ENCODE peak calls at places on chromosomes 1 and 21, in six cellular contexts. L, A, T, Y, X and G are unnamed samples.
A peak's percentile ranks its signal among the peaks of the same experiment; 100 is the strongest.

GRCh38 chr1:241738284-241738683 is 86.2 kb downstream of the WDR64 start:
- DNase-seq in T (no peak), A (no peak), X (no peak), L (no peak), Y (no peak), G (no peak)

GRCh38 chr1:15101801-15102200 is 51.7 kb upstream of the TMEM51 start:
- DNase-seq in X (no peak), T (no peak), L (no peak), A (no peak), Y (no peak), G (no peak)

GRCh38 chr1:24191860-24192259 is 4.8 kb upstream of the IFNLR1 start:
- DNase-seq in L (no peak), A (no peak), X (peak; percentile 66), T (peak; percentile 62), Y (no peak), G (peak; percentile 28)

GRCh38 chr1:94463765-94464330 is 45.7 kb downstream of the ABCD3 start:
- DNase-seq in X (peak; percentile 71), Y (peak; percentile 46), L (peak; percentile 74), A (no peak), T (peak; percentile 70), G (peak; percentile 79)

GRCh38 chr21:36790616-36791015 is 91.7 kb downstream of the SIM2 start:
- DNase-seq in T (no peak), Y (no peak), X (peak; percentile 7), L (no peak), A (no peak), G (no peak)

GRCh38 chr1:22044690-22045420 is 7.7 kb upstream of the CDC42 start:
- DNase-seq in L (no peak), T (peak; percentile 72), A (no peak), X (peak; percentile 69), Y (no peak), G (no peak)

GRCh38 chr1:14183312-14183711 is 415.2 kb upstream of the KAZN start:
- DNase-seq in A (peak; percentile 28), Y (no peak), T (no peak), X (no peak), L (no peak), G (no peak)

GRCh38 chr21:46551636-46552241 is 53.1 kb downstream of the S100B start:
- DNase-seq in X (no peak), L (no peak), T (no peak), A (peak; percentile 57), Y (peak; percentile 62), G (no peak)

GRCh38 chr1:21680918-21681317 is 11.8 kb upstream of the RAP1GAP start:
- DNase-seq in L (no peak), A (no peak), X (peak; percentile 69), Y (no peak), T (peak; percentile 78), G (no peak)

GRCh38 chr1:27364696-27365371 is 1.9 kb downstream of the MAP3K6 start:
- DNase-seq in L (no peak), T (no peak), A (no peak), Y (no peak), X (no peak), G (no peak)

GRCh38 chr1:11948822-11949458 is 14.4 kb downstream of the PLOD1 start:
- DNase-seq in Y (no peak), L (peak; percentile 30), T (peak; percentile 45), A (no peak), X (peak; percentile 26), G (peak; percentile 82)

GRCh38 chr1:41355356-41355755 is 5.9 kb upstream of the FOXO6 start:
- DNase-seq in Y (peak; percentile 12), L (no peak), A (no peak), X (no peak), T (no peak), G (no peak)

GRCh38 chr1:226654046-226654445 is 85.0 kb downstream of the ITPKB start:
- DNase-seq in A (peak; percentile 77), X (peak; percentile 54), Y (peak; percentile 86), T (peak; percentile 21), L (no peak), G (peak; percentile 75)

GRCh38 chr1:22636369-22636768 is at the start of gene C1QA:
- DNase-seq in A (no peak), T (no peak), Y (no peak), X (no peak), L (no peak), G (no peak)

GRCh38 chr1:78047631-78048030 is 1.9 kb downstream of the GIPC2 start:
- DNase-seq in A (no peak), Y (no peak), X (no peak), L (peak; percentile 69), T (no peak), G (no peak)

GRCh38 chr1:230334447-230334837 is 91.7 kb downstream of the PGBD5 start:
- DNase-seq in A (no peak), X (no peak), T (no peak), Y (no peak), L (no peak), G (no peak)

GRCh38 chr1:47827032-47827585 is 170.1 kb downstream of the TRABD2B start:
- DNase-seq in X (no peak), Y (no peak), T (no peak), A (no peak), L (no peak), G (no peak)

GRCh38 chr1:177472567-177472966 is 301.8 kb downstream of the BRINP2 start:
- DNase-seq in Y (no peak), L (no peak), X (no peak), A (no peak), T (no peak), G (no peak)

GRCh38 chr1:169059391-169059790 is 47.1 kb upstream of the ATP1B1 start:
- DNase-seq in X (no peak), Y (no peak), T (no peak), A (no peak), L (no peak), G (no peak)

GRCh38 chr1:8396912-8397406 is 79.0 kb downstream of the SLC45A1 start:
- DNase-seq in X (peak; percentile 99), T (peak; percentile 98), L (peak; percentile 71), A (no peak), Y (no peak), G (peak; percentile 55)

GRCh38 chr1:155134322-155134721 is 1.3 kb upstream of the SLC50A1 start:
- DNase-seq in A (no peak), T (no peak), X (no peak), L (peak; percentile 18), Y (no peak), G (no peak)

GRCh38 chr1:209646558-209646957 is 5.7 kb downstream of the LAMB3 start:
- DNase-seq in X (peak; percentile 63), L (no peak), Y (peak; percentile 81), A (peak; percentile 59), T (peak; percentile 49), G (peak; percentile 41)

GRCh38 chr1:92343061-92343460 is 44.2 kb downstream of the RPAP2 start:
- DNase-seq in T (no peak), L (no peak), Y (no peak), X (no peak), A (no peak), G (no peak)

GRCh38 chr1:11485191-11485590 is 6.2 kb downstream of the DISP3 start:
- DNase-seq in X (no peak), Y (no peak), T (no peak), A (no peak), L (no peak), G (no peak)

GRCh38 chr1:146051452-146051852 is 29.9 kb upstream of the HJV start:
- DNase-seq in A (no peak), T (no peak), L (no peak), Y (peak; percentile 82), X (no peak), G (no peak)

DNA sequence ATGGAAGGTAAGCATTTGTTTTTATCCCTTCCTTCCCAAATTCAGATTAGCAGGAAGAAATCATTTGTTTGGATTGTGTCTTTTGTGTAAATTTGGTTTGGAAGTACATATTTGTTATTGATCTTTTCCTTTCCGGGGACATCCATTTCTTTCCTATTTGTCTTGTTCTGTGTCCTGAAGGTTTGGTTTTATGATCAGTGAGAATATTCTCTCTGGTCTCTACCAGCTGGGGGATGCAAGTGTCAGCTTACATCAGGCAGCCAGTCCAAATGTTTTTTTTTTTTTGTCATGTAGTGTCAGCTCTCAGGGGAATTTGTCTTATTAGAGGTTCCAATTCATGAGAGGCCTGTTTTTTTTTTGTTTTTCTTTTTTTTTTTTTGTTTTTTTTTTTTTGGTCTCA is 479.2 kb upstream of the LRRC7 start:
- DNase-seq in X (no peak), Y (no peak), L (no peak), A (no peak), T (no peak), G (no peak)
- H3K9ac ChIP-seq in X (no peak overlapping the region), Y (no peak overlapping the region), L (no peak overlapping the region), A (no peak overlapping the region), T (no peak overlapping the region), G (no peak overlapping the region)

GRCh38 chr1:170696591-170697337 is 32.8 kb downstream of the PRRX1 start:
- DNase-seq in L (no peak), Y (no peak), A (no peak), X (no peak), T (no peak), G (no peak)
- H3K9ac ChIP-seq in L (no peak overlapping the region), Y (no peak overlapping the region), A (no peak overlapping the region), X (no peak overlapping the region), T (peak overlapping the region; percentile 11), G (no peak overlapping the region)

GRCh38 chr1:161159915-161160248 is 582 bp downstream of the USP21 start:
- DNase-seq in X (no peak), T (no peak), A (no peak), Y (no peak), L (no peak), G (no peak)
- H3K9ac ChIP-seq in X (peak overlapping the region; percentile 82), T (peak overlapping the region; percentile 93), A (peak overlapping the region; percentile 77), Y (peak overlapping the region; percentile 68), L (peak overlapping the region; percentile 68), G (peak overlapping the region; percentile 98)

GRCh38 chr1:153932071-153932592 is 9.4 kb upstream of the GATAD2B start:
- DNase-seq in A (no peak), L (no peak), Y (no peak), T (no peak), X (no peak), G (no peak)

GRCh38 chr1:153934746-153935145 is 11.8 kb downstream of the DENND4B start:
- DNase-seq in Y (no peak), A (no peak), L (no peak), X (no peak), T (no peak), G (no peak)

GRCh38 chr1:153933420-153933819 is 10.6 kb upstream of the GATAD2B start:
- DNase-seq in Y (no peak), A (no peak), L (no peak), X (no peak), T (no peak), G (no peak)

GRCh38 chr1:153933955-153934354 is 11.2 kb upstream of the GATAD2B start:
- DNase-seq in X (no peak), Y (no peak), L (no peak), A (no peak), T (no peak), G (no peak)

DNA sequence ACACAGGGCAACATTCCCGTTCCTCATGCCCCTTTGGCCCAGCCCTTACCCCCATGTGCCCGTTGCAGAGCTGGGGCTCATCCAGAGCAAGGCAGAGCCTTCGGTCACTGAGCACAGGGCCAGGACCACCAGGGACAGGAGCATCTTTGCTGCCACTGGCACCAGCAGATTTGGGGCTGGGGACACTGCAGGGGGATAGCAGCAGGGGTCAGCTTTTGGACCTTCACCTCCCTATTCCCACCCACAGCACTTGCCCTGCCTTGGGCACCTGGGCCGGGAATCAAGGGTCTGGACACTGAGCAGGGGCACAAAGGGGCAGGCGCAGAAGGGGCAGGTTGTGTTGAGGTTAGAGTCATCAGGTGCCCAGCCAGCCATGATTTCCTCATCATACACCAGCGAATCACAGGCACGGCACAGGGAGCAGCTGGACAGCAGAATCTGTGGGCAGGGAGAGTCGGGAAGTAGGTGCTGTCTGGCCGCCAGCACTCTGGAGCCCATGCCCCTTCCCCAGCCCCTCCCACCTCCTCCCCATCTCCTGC is 9.9 kb upstream of the GATAD2B start:
- DNase-seq in Y (no peak), A (no peak), T (no peak), X (no peak), L (no peak), G (no peak)
- H3K9ac ChIP-seq in Y (no peak overlapping the region), A (no peak overlapping the region), T (no peak overlapping the region), X (no peak overlapping the region), L (no peak overlapping the region), G (no peak overlapping the region)

GRCh38 chr1:2107586-2108212 is 57.5 kb downstream of the PRKCZ start:
- DNase-seq in L (no peak), Y (no peak), X (no peak), T (no peak), A (no peak), G (no peak)
- H3K9ac ChIP-seq in L (no peak overlapping the region), Y (no peak overlapping the region), X (no peak overlapping the region), T (no peak overlapping the region), A (no peak overlapping the region), G (no peak overlapping the region)